ENCODE peak calls at places on chromosomes 7 and 10, in nine cellular contexts. D, K, O, B, F, W, T, G and N are unnamed samples.

GRCh38 chr10:122519873-122520272 is 40.7 kb upstream of the DMBT1 start:
- DNase-seq in D (no peak), K (no peak), O (no peak), B (no peak), F (no peak), W (no peak), T (no peak), G (no peak), N (no peak)

GRCh38 chr7:48147078-48147591 is 24.1 kb upstream of the ABCA13 start:
- DNase-seq in D (no peak), K (no peak), O (no peak), B (no peak), F (no peak), W (no peak), T (no peak), G (no peak), N (no peak)

GRCh38 chr7:142088022-142088714 is 23.4 kb upstream of the MGAM2 start:
- DNase-seq in D (no peak), K (no peak), O (no peak), B (no peak), F (peak), W (no peak), T (no peak), G (no peak), N (no peak)

GRCh38 chr7:29337628-29338116 is 143.1 kb downstream of the CHN2 start:
- DNase-seq in D (no peak), K (no peak), O (no peak), B (peak), F (no peak), W (peak), T (peak), G (no peak), N (no peak)

GRCh38 chr7:98559958-98560357 is 57.1 kb upstream of the NPTX2 start:
- DNase-seq in D (no peak), K (no peak), O (no peak), B (no peak), F (no peak), W (no peak), T (no peak), G (no peak), N (no peak)

GRCh38 chr7:67913604-67914003 is 917.0 kb downstream of the TYW1 start:
- DNase-seq in D (no peak), K (no peak), O (no peak), B (no peak), F (no peak), W (no peak), T (no peak), G (no peak), N (no peak)

GRCh38 chr10:79071535-79071923 is 2.8 kb downstream of the ZMIZ1 start:
- DNase-seq in D (no peak), K (no peak), O (no peak), B (no peak), F (no peak), W (no peak), T (no peak), G (no peak), N (no peak)

GRCh38 chr7:23211542-23211941 is 29.7 kb downstream of the NUP42 start:
- DNase-seq in D (no peak), K (no peak), O (no peak), B (no peak), F (no peak), W (no peak), T (no peak), G (no peak), N (no peak)

GRCh38 chr7:40922316-40922670 is 780.6 kb downstream of the INHBA start:
- DNase-seq in D (no peak), K (no peak), O (no peak), B (no peak), F (no peak), W (no peak), T (no peak), G (peak), N (no peak)

GRCh38 chr7:50534690-50535290 is 30.4 kb downstream of the DDC start:
- DNase-seq in D (peak), K (peak), O (no peak), B (no peak), F (no peak), W (no peak), T (no peak), G (peak), N (no peak)

GRCh38 chr7:138237995-138238394 is 161.7 kb downstream of the AKR1D1 start:
- DNase-seq in D (no peak), K (no peak), O (no peak), B (no peak), F (no peak), W (no peak), T (no peak), G (no peak), N (no peak)

GRCh38 chr7:141369422-141369821 is 181.8 kb upstream of the AGK start:
- DNase-seq in D (no peak), K (no peak), O (no peak), B (no peak), F (peak), W (no peak), T (no peak), G (no peak), N (no peak)

GRCh38 chr7:132836746-132837145 is 245.1 kb downstream of the CHCHD3 start:
- DNase-seq in D (no peak), K (no peak), O (no peak), B (no peak), F (no peak), W (no peak), T (no peak), G (no peak), N (no peak)

GRCh38 chr10:113953505-113954272 is 90.0 kb upstream of the ADRB1 start:
- DNase-seq in D (no peak), K (peak), O (no peak), B (no peak), F (no peak), W (peak), T (no peak), G (no peak), N (no peak)

GRCh38 chr10:13955426-13955825 is 368.7 kb downstream of the PRPF18 start:
- DNase-seq in D (no peak), K (no peak), O (no peak), B (no peak), F (no peak), W (no peak), T (no peak), G (no peak), N (no peak)

GRCh38 chr10:132394936-132395703 is 1.9 kb upstream of the PWWP2B start:
- DNase-seq in D (no peak), K (no peak), O (no peak), B (no peak), F (no peak), W (no peak), T (no peak), G (no peak), N (peak)